ENCODE peak calls at places on chromosome 15, in six cellular contexts. B, R, N, X, D and L are unnamed samples.

GRCh38 chr15:91890614-91891013 is 37.1 kb downstream of the SLCO3A1 start:
- DNase-seq in B (no peak), R (no peak), N (no peak), X (peak; percentile 76), D (no peak), L (peak; percentile 22)

GRCh38 chr15:63238796-63239195 is 38.6 kb upstream of the APH1B start:
- DNase-seq in B (peak; percentile 57), R (no peak), N (no peak), X (peak; percentile 44), D (peak; percentile 85), L (no peak)

GRCh38 chr15:64622410-64623260 is 152.8 kb downstream of the RBPMS2 start:
- DNase-seq in B (peak; percentile 63), R (peak; percentile 48), N (peak; percentile 12), X (no peak), D (no peak), L (no peak)

GRCh38 chr15:62809106-62809967 is 233.2 kb upstream of the TPM1 start:
- DNase-seq in B (no peak), R (no peak), N (no peak), X (no peak), D (peak; percentile 35), L (peak; percentile 43)

GRCh38 chr15:85950101-85950500 is 129.6 kb upstream of the AGBL1 start:
- DNase-seq in B (no peak), R (no peak), N (no peak), X (no peak), D (no peak), L (no peak)

GRCh38 chr15:75347222-75348033 is 589 bp downstream of the NEIL1 start:
- DNase-seq in B (peak; percentile 68), R (peak; percentile 57), N (peak; percentile 32), X (no peak), D (no peak), L (peak; percentile 32)

GRCh38 chr15:50414624-50415023 is 9.6 kb upstream of the USP8 start:
- DNase-seq in B (no peak), R (no peak), N (no peak), X (no peak), D (no peak), L (no peak)

GRCh38 chr15:56286213-56286612 is 42.5 kb upstream of the RFX7 start:
- DNase-seq in B (no peak), R (no peak), N (no peak), X (no peak), D (no peak), L (peak; percentile 7)

GRCh38 chr15:75182187-75183131 is 19.2 kb upstream of the C15orf39 start:
- DNase-seq in B (no peak), R (no peak), N (no peak), X (no peak), D (no peak), L (no peak)

GRCh38 chr15:76109046-76109445 is 49.3 kb downstream of the TMEM266 start:
- DNase-seq in B (no peak), R (no peak), N (no peak), X (no peak), D (no peak), L (no peak)

GRCh38 chr15:66886241-66886675 is 179.1 kb upstream of the SMAD3 start:
- DNase-seq in B (no peak), R (no peak), N (no peak), X (no peak), D (no peak), L (no peak)